ENCODE peak calls at places on chromosomes 11 and 22, in nine cellular contexts. P is transverse colon, G is uterus, O is spleen, T is ovary, H is A549, Z is right lobe of liver, B is heart left ventricle, U is HCT116. D is an unnamed sample.

GRCh38 chr11:68678031-68678441 is 6.3 kb upstream of the GAL start:
- DNase-seq in P (peak; percentile 0), G (no peak), O (no peak), T (no peak), H (no peak), Z (no peak), B (peak; percentile 4), U (no peak), D (no peak)

GRCh38 chr11:8095831-8096522 is 15.0 kb downstream of the TUB start:
- DNase-seq in P (no peak), G (no peak), O (peak; percentile 61), T (no peak), H (no peak), Z (no peak), B (no peak), U (no peak), D (no peak)

GRCh38 chr22:43226368-43226979 is 39.5 kb upstream of the TTLL12 start:
- DNase-seq in P (no peak), G (no peak), O (no peak), T (peak; percentile 56), H (no peak), Z (no peak), B (no peak), U (no peak), D (no peak)

GRCh38 chr11:105398636-105399035 is 211.2 kb upstream of the GRIA4 start:
- DNase-seq in P (no peak), G (no peak), O (no peak), T (no peak), H (no peak), Z (no peak), B (no peak), U (no peak), D (no peak)

GRCh38 chr11:47842749-47843148 is 5.4 kb downstream of the NUP160 start:
- DNase-seq in P (no peak), G (no peak), O (no peak), T (no peak), H (no peak), Z (no peak), B (no peak), U (no peak), D (no peak)

GRCh38 chr11:69659591-69659990 is 15.6 kb downstream of the LTO1 start:
- DNase-seq in P (no peak), G (no peak), O (peak; percentile 51), T (no peak), H (no peak), Z (no peak), B (no peak), U (no peak), D (no peak)

GRCh38 chr11:2859706-2860037 is 25.9 kb downstream of the CDKN1C start:
- DNase-seq in P (no peak), G (no peak), O (no peak), T (no peak), H (no peak), Z (no peak), B (no peak), U (no peak), D (no peak)

GRCh38 chr11:2790581-2790925 is 90.8 kb upstream of the KCNQ1OT1 start:
- DNase-seq in P (peak; percentile 6), G (peak; percentile 14), O (peak; percentile 61), T (peak; percentile 31), H (no peak), Z (peak; percentile 5), B (peak; percentile 12), U (no peak), D (no peak)

GRCh38 chr11:92284558-92284957 is 59.9 kb downstream of the FAT3 start:
- DNase-seq in P (no peak), G (no peak), O (no peak), T (no peak), H (no peak), Z (no peak), B (no peak), U (no peak), D (no peak)

GRCh38 chr11:12801976-12802375 is 127.8 kb downstream of the TEAD1 start:
- DNase-seq in P (no peak), G (no peak), O (no peak), T (no peak), H (no peak), Z (no peak), B (no peak), U (no peak), D (no peak)

GRCh38 chr22:46009730-46010129 is 32.8 kb upstream of the WNT7B start:
- DNase-seq in P (no peak), G (peak; percentile 14), O (peak; percentile 68), T (no peak), H (no peak), Z (peak; percentile 15), B (no peak), U (no peak), D (no peak)

GRCh38 chr11:76789443-76789719 is 6.2 kb downstream of the TSKU start:
- DNase-seq in P (no peak), G (no peak), O (peak; percentile 20), T (peak; percentile 5), H (no peak), Z (peak; percentile 7), B (peak; percentile 9), U (no peak), D (peak; percentile 39)

GRCh38 chr11:75938543-75938942 is 123.5 kb downstream of the UVRAG start:
- DNase-seq in P (no peak), G (no peak), O (no peak), T (no peak), H (no peak), Z (no peak), B (no peak), U (no peak), D (no peak)

GRCh38 chr11:5719703-5720495 is 16.3 kb upstream of the OR56B1 start:
- DNase-seq in P (no peak), G (no peak), O (no peak), T (no peak), H (no peak), Z (no peak), B (no peak), U (no peak), D (no peak)

GRCh38 chr22:46984751-46985506 is 222.5 kb downstream of the TBC1D22A start:
- DNase-seq in P (no peak), G (no peak), O (no peak), T (no peak), H (no peak), Z (peak; percentile 48), B (no peak), U (peak; percentile 41), D (no peak)

GRCh38 chr11:28303477-28304191 is 195.4 kb downstream of the METTL15 start:
- DNase-seq in P (no peak), G (no peak), O (no peak), T (no peak), H (no peak), Z (no peak), B (no peak), U (no peak), D (no peak)

GRCh38 chr11:2436521-2437031 is 7.7 kb downstream of the TRPM5 start:
- DNase-seq in P (no peak), G (no peak), O (peak; percentile 54), T (peak; percentile 6), H (no peak), Z (no peak), B (no peak), U (no peak), D (peak; percentile 37)

GRCh38 chr11:120432056-120433018 is 79.2 kb upstream of the GRIK4 start:
- DNase-seq in P (no peak), G (no peak), O (no peak), T (no peak), H (peak; percentile 38), Z (no peak), B (peak; percentile 43), U (peak; percentile 97), D (no peak)

DNA sequence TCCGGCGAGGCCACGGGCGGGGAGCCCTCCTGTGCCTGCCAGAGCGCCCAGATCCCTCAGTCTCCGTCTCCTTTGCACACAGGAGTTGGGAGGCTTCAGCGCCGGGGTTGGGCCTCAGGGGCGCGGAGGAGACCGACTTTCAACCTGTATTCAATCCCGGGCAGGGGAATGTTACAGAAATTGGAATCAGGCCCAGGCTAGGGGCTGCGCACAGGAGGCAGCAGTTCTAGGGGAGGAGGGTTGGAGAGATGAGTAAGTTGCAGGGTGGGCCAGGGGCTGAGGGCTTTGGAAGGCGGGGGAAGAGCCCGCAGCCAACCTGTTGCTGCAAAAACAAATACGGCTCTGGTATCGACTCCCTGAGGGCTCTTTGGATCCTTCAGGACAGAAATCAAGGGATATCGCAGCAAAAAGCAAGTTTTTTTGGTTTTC is 651 bp upstream of the KCNA4 start:
- DNase-seq in P (no peak), G (no peak), O (no peak), T (no peak), H (no peak), Z (no peak), B (no peak), U (no peak), D (no peak)
- H3K4me3 ChIP-seq in P (no peak overlapping the region), G (no peak overlapping the region), O (no peak overlapping the region), T (no peak overlapping the region), H (no peak overlapping the region), Z (no peak overlapping the region), B (peak overlapping the region; percentile 67), U (no peak overlapping the region), D (no peak overlapping the region)

GRCh38 chr11:93490996-93491618 is 52.1 kb downstream of the SMCO4 start:
- DNase-seq in P (no peak), G (no peak), O (no peak), T (no peak), H (no peak), Z (no peak), B (no peak), U (no peak), D (no peak)
- H3K4me1 ChIP-seq in P (peaks cover 25% of the 10 kb centered on the region), G (no peaks in the 10 kb centered on the region), O (no peaks in the 10 kb centered on the region), T (peaks cover 1% of the 10 kb centered on the region), H (no peaks in the 10 kb centered on the region), Z (peaks cover 3% of the 10 kb centered on the region), B (no peaks in the 10 kb centered on the region), U (no peaks in the 10 kb centered on the region), D (no peaks in the 10 kb centered on the region)

GRCh38 chr22:19180234-19180633 is 1.7 kb upstream of the SLC25A1 start:
- DNase-seq in P (no peak), G (no peak), O (no peak), T (no peak), H (no peak), Z (no peak), B (no peak), U (no peak), D (no peak)

GRCh38 chr22:19179472-19180048 is 1.0 kb upstream of the SLC25A1 start:
- DNase-seq in P (peak; percentile 86), G (peak; percentile 77), O (peak; percentile 90), T (peak; percentile 77), H (peak; percentile 55), Z (peak; percentile 78), B (peak; percentile 76), U (peak; percentile 57), D (peak; percentile 64)

GRCh38 chr22:19178065-19178658 is 374 bp downstream of the SLC25A1 start:
- DNase-seq in P (peak; percentile 72), G (no peak), O (peak; percentile 90), T (peak; percentile 65), H (peak; percentile 13), Z (no peak), B (peak; percentile 59), U (no peak), D (peak; percentile 62)

GRCh38 chr22:19177164-19178064 is 1.1 kb downstream of the SLC25A1 start:
- DNase-seq in P (no peak), G (no peak), O (peak; percentile 83), T (no peak), H (no peak), Z (no peak), B (no peak), U (no peak), D (no peak)

GRCh38 chr22:19178659-19179471 is at the start of gene SLC25A1:
- DNase-seq in P (peak; percentile 96), G (peak; percentile 91), O (peak; percentile 95), T (peak; percentile 95), H (peak; percentile 72), Z (peak; percentile 97), B (peak; percentile 94), U (peak; percentile 63), D (peak; percentile 97)
- TF ChIP-seq POLR2A in P (peak; percentile 63), G (peak; percentile 60), O (no peak), T (peak; percentile 68), H (peak; percentile 59), Z (peak; percentile 95), B (no peak), U (peak; percentile 32), D (peak; percentile 61)

GRCh38 chr22:27585141-27585540 is 216.4 kb downstream of the MN1 start:
- DNase-seq in P (no peak), G (no peak), O (peak; percentile 22), T (no peak), H (no peak), Z (no peak), B (no peak), U (no peak), D (no peak)
- H3K4me3 ChIP-seq in P (no peak overlapping the region), G (no peak overlapping the region), O (no peak overlapping the region), T (no peak overlapping the region), H (no peak overlapping the region), Z (no peak overlapping the region), B (no peak overlapping the region), U (no peak overlapping the region), D (no peak overlapping the region)

D was measured in Peyer's patch.